ENCODE peak calls at places on chromosomes 7 and 10, in six cellular contexts. O, P, Q, X, K and R are unnamed samples. For H3K4me1, the result is how much of the 10 kb centered on the place peaks cover.

GRCh38 chr7:17769918-17770317 is 170.4 kb downstream of the SNX13 start:
- DNase-seq in O (peak), P (peak), Q (peak), X (peak), K (peak), R (peak)

GRCh38 chr10:61404771-61405170 is 48.4 kb downstream of the TMEM26 start:
- DNase-seq in O (peak), P (no peak), Q (peak), X (peak), K (no peak), R (no peak)

GRCh38 chr7:94052398-94053180 is 48.4 kb upstream of the BET1 start:
- DNase-seq in O (no peak), P (no peak), Q (no peak), X (no peak), K (no peak), R (no peak)

GRCh38 chr7:112757337-112757736 is 32.9 kb downstream of the TMEM168 start:
- DNase-seq in O (no peak), P (no peak), Q (no peak), X (no peak), K (no peak), R (no peak)

GRCh38 chr10:123480845-123481244 is 185.3 kb upstream of the GPR26 start:
- DNase-seq in O (no peak), P (no peak), Q (no peak), X (no peak), K (no peak), R (no peak)

GRCh38 chr10:58796242-58796641 is 283.6 kb downstream of the BICC1 start:
- DNase-seq in O (no peak), P (no peak), Q (no peak), X (peak), K (no peak), R (peak)

GRCh38 chr10:47152861-47153349 is 147.1 kb upstream of the GDF10 start:
- DNase-seq in O (no peak), P (no peak), Q (peak), X (no peak), K (no peak), R (no peak)

GRCh38 chr7:95026421-95027072 is 119.2 kb downstream of the PPP1R9A start:
- DNase-seq in O (no peak), P (no peak), Q (no peak), X (no peak), K (no peak), R (no peak)

GRCh38 chr10:124705021-124705740 is 39.0 kb downstream of the FAM53B start:
- DNase-seq in O (no peak), P (no peak), Q (no peak), X (no peak), K (no peak), R (no peak)

GRCh38 chr10:16527452-16527851 is 5.8 kb upstream of the C1QL3 start:
- DNase-seq in O (no peak), P (no peak), Q (no peak), X (no peak), K (no peak), R (no peak)

GRCh38 chr10:70132098-70133029 is at the start of gene AIFM2:
- DNase-seq in O (peak), P (peak), Q (peak), X (peak), K (peak), R (peak)

GRCh38 chr10:14454629-14455028 is 123.9 kb upstream of the FRMD4A start:
- DNase-seq in O (no peak), P (no peak), Q (no peak), X (no peak), K (no peak), R (peak)

DNA sequence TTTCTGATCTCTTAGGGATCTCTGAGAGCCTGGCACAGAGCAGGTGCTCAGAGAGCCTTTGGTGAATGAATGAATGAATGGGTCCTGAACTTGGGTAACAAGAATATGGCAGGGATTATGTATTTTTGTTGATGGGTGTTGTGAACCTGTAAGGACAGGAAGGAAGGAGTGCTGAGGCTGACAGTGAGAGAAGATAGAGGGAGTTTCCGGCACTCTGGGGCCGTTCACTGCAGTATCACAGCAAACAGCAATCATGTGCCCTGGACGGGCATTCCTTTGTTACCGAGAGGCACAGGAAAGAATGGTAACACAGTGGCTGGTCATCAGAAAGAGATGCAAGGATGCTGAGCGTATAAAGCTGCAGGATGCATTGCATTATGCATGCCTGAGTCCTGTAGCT is 286.8 kb downstream of the RPS24 start:
- DNase-seq in O (no peak), P (no peak), Q (no peak), X (no peak), K (no peak), R (no peak)
- H3K27ac ChIP-seq in O (no peak), P (no peak), Q (no peak), X (no peak), K (no peak), R (no peak)

GRCh38 chr7:16759840-16760239 is 6.3 kb downstream of the TSPAN13 start:
- DNase-seq in O (no peak), P (no peak), Q (no peak), X (no peak), K (no peak), R (no peak)

GRCh38 chr7:16764942-16765341 is 11.4 kb downstream of the TSPAN13 start:
- DNase-seq in O (no peak), P (no peak), Q (no peak), X (no peak), K (no peak), R (no peak)

GRCh38 chr7:16758634-16759602 is 5.4 kb downstream of the TSPAN13 start:
- DNase-seq in O (no peak), P (no peak), Q (no peak), X (no peak), K (peak), R (no peak)

GRCh38 chr7:16765436-16765859 is 11.9 kb downstream of the TSPAN13 start:
- DNase-seq in O (no peak), P (no peak), Q (no peak), X (no peak), K (no peak), R (no peak)

GRCh38 chr7:16762177-16762576 is 8.6 kb downstream of the TSPAN13 start:
- DNase-seq in O (no peak), P (no peak), Q (no peak), X (no peak), K (no peak), R (peak)
- H3K4me1 ChIP-seq in O (under half), P (under half), Q (under half), X (under half), K (under half), R (under half)

GRCh38 chr10:75772153-75772887 is 340.9 kb downstream of the LRMDA start:
- DNase-seq in O (no peak), P (peak), Q (peak), X (no peak), K (no peak), R (no peak)
- H3K9ac ChIP-seq in O (no peak), P (no peak), Q (peak), X (no peak), K (no peak), R (no peak)

GRCh38 chr7:65250697-65251395 is 122.8 kb upstream of the ZNF92 start:
- DNase-seq in O (no peak), P (no peak), Q (no peak), X (no peak), K (no peak), R (no peak)

GRCh38 chr7:65251851-65252620 is 121.6 kb upstream of the ZNF92 start:
- DNase-seq in O (peak), P (no peak), Q (peak), X (peak), K (peak), R (peak)

GRCh38 chr7:65254061-65254460 is 119.6 kb upstream of the ZNF92 start:
- DNase-seq in O (no peak), P (no peak), Q (no peak), X (no peak), K (no peak), R (no peak)

GRCh38 chr7:65247491-65247890 is 126.2 kb upstream of the ZNF92 start:
- DNase-seq in O (no peak), P (no peak), Q (no peak), X (no peak), K (no peak), R (no peak)

GRCh38 chr7:65250216-65250615 is 123.4 kb upstream of the ZNF92 start:
- DNase-seq in O (no peak), P (no peak), Q (no peak), X (no peak), K (no peak), R (no peak)
- H3K27ac ChIP-seq in O (no peak), P (no peak), Q (no peak), X (no peak), K (no peak), R (no peak)